ENCODE peak calls at places on chromosome 6, in six cellular contexts. Y is dorsolateral prefrontal cortex, K is kidney, C is lower lobe of right lung, R is osteoblast, A is uterus. Z is an unnamed sample.
A peak's percentile ranks its signal among the peaks of the same experiment; 100 is the strongest.

GRCh38 chr6:111871725-111872520 is 1.3 kb downstream of the FYN start:
- DNase-seq in K (peak; percentile 79), Y (peak; percentile 54), A (peak; percentile 37), R (peak; percentile 90), C (no peak), Z (no peak)

GRCh38 chr6:54353975-54354374 is 45.7 kb downstream of the TINAG start:
- DNase-seq in A (no peak), R (no peak), K (no peak), C (no peak), Y (no peak), Z (no peak)

GRCh38 chr6:116139917-116140316 is 14.0 kb upstream of the COL10A1 start:
- DNase-seq in A (no peak), Y (no peak), R (no peak), C (no peak), K (no peak), Z (no peak)

GRCh38 chr6:149974825-149975224 is 11.1 kb downstream of the ULBP1 start:
- DNase-seq in R (no peak), C (no peak), K (no peak), Y (no peak), A (no peak), Z (no peak)

GRCh38 chr6:153965996-153966395 is 73.0 kb upstream of the OPRM1 start:
- DNase-seq in A (no peak), C (no peak), Y (no peak), R (no peak), K (no peak), Z (no peak)

GRCh38 chr6:164097557-164098398 is 683.3 kb downstream of the QKI start:
- DNase-seq in A (no peak), Y (no peak), K (no peak), R (peak; percentile 62), C (no peak), Z (no peak)

GRCh38 chr6:10610289-10610688 is 84.1 kb downstream of the C6orf52 start:
- DNase-seq in Y (no peak), C (no peak), A (no peak), K (no peak), R (peak; percentile 75), Z (peak; percentile 65)

GRCh38 chr6:166430269-166430668 is 47.5 kb upstream of the MPC1 start:
- DNase-seq in Y (no peak), K (peak; percentile 41), C (no peak), R (peak; percentile 58), A (no peak), Z (no peak)

GRCh38 chr6:43436577-43437282 is 9.4 kb downstream of the ABCC10 start:
- DNase-seq in A (no peak), Y (no peak), C (no peak), R (peak; percentile 92), K (no peak), Z (peak; percentile 10)

GRCh38 chr6:111429571-111429970 is 53.4 kb downstream of the REV3L start:
- DNase-seq in Y (no peak), K (no peak), C (no peak), A (no peak), R (no peak), Z (no peak)

GRCh38 chr6:83952830-83953229 is 80.7 kb upstream of the MRAP2 start:
- DNase-seq in C (no peak), Y (no peak), K (no peak), A (no peak), R (no peak), Z (no peak)
- H3K4me3 ChIP-seq in C (no peak overlapping the region), Y (no peak overlapping the region), K (no peak overlapping the region), A (no peak overlapping the region), R (no peak overlapping the region), Z (no peak overlapping the region)

GRCh38 chr6:47230579-47230978 is 79.1 kb downstream of the TNFRSF21 start:
- DNase-seq in K (no peak), C (no peak), A (no peak), R (no peak), Y (no peak), Z (no peak)
- H3K27ac ChIP-seq in K (no peak overlapping the region), C (no peak overlapping the region), A (no peak overlapping the region), R (no peak overlapping the region), Y (no peak overlapping the region), Z (no peak overlapping the region)

DNA sequence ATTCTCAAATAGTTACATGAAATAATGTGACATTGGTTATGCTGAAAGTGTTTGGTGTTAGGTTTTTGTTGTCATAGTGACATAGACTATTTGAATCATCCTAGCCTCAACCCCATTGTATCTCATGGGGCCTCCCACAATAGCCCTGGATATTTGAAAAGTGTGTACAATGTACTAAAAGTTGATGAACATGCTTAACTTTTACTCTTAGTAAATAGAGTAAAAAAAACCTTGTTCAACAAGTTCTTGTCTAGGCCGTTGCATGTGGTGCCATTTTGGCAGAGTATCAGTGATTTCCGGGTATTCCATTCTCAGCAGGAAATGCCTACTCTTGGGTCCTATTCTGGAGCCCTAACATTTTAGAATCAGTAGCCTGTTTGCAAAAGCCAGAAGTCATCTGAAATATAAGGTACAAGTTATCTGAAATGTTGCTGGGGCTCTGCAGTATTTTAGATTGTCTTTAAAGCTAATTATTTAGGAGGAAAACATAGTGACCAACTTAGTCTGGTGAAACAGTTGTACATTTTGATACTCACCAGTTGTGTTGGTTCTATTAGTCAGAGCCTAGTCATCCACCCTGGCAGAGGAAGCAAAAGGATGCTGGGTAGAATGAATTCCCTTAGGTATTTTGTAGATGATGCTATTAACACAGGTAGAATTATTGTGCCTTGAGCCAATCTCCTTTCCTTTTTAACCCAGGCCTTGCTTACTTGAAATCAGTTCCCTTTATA is 82.8 kb downstream of the RTN4IP1 start:
- DNase-seq in R (peak; percentile 83), C (no peak), Y (no peak), A (no peak), K (no peak), Z (peak; percentile 37)
- TF ChIP-seq CTCF in R (no peak), C (no peak), Y (no peak), A (no peak), K (no peak), Z (no peak)

GRCh38 chr6:80245043-80245442 is 138.6 kb downstream of the BCKDHB start:
- DNase-seq in K (no peak), R (no peak), C (no peak), Y (no peak), A (no peak), Z (no peak)
- H3K4me3 ChIP-seq in K (no peak overlapping the region), R (no peak overlapping the region), C (no peak overlapping the region), Y (no peak overlapping the region), A (no peak overlapping the region), Z (no peak overlapping the region)

DNA sequence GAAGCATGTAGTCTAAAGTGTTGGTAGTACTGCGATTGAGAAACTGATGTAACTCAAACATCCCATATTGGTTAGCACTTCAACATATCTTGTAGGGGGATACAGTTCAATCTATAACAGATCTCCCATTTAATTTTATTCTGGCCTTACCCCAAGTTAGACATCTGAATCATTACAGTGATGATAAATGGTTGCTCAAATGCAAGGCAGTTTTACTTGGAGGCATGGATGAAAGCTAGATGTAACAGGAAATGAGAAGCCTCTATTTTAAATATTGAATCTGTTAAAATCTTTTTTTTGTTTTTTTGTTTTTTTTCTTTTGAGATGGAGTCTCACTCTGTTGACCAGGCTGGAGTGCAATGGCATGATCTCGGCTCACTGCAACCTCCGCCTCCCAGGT is 44.2 kb upstream of the FAM50B start:
- DNase-seq in A (no peak), R (peak; percentile 83), K (no peak), Y (no peak), C (no peak), Z (no peak)
- H3K27ac ChIP-seq in A (no peak overlapping the region), R (peak overlapping the region; percentile 75), K (no peak overlapping the region), Y (no peak overlapping the region), C (no peak overlapping the region), Z (no peak overlapping the region)

GRCh38 chr6:74482180-74482579 is 723.7 kb downstream of the COL12A1 start:
- DNase-seq in A (no peak), C (no peak), K (no peak), R (no peak), Y (no peak), Z (no peak)
- TF ChIP-seq CTCF in A (no peak), C (no peak), K (no peak), R (no peak), Y (no peak), Z (no peak)

GRCh38 chr6:84551797-84552196 is 212.6 kb downstream of the TBX18 start:
- DNase-seq in K (no peak), R (no peak), C (no peak), A (no peak), Y (no peak), Z (no peak)

GRCh38 chr6:84549912-84550311 is 214.5 kb downstream of the TBX18 start:
- DNase-seq in A (no peak), R (no peak), Y (no peak), K (no peak), C (no peak), Z (no peak)

GRCh38 chr6:84546427-84546914 is 217.9 kb downstream of the TBX18 start:
- DNase-seq in A (no peak), Y (no peak), K (peak; percentile 61), C (no peak), R (no peak), Z (no peak)

GRCh38 chr6:84547341-84547794 is 217.0 kb downstream of the TBX18 start:
- DNase-seq in C (no peak), R (no peak), Y (no peak), K (no peak), A (no peak), Z (no peak)
- H3K4me3 ChIP-seq in C (no peak overlapping the region), R (no peak overlapping the region), Y (no peak overlapping the region), K (no peak overlapping the region), A (no peak overlapping the region), Z (no peak overlapping the region)

DNA sequence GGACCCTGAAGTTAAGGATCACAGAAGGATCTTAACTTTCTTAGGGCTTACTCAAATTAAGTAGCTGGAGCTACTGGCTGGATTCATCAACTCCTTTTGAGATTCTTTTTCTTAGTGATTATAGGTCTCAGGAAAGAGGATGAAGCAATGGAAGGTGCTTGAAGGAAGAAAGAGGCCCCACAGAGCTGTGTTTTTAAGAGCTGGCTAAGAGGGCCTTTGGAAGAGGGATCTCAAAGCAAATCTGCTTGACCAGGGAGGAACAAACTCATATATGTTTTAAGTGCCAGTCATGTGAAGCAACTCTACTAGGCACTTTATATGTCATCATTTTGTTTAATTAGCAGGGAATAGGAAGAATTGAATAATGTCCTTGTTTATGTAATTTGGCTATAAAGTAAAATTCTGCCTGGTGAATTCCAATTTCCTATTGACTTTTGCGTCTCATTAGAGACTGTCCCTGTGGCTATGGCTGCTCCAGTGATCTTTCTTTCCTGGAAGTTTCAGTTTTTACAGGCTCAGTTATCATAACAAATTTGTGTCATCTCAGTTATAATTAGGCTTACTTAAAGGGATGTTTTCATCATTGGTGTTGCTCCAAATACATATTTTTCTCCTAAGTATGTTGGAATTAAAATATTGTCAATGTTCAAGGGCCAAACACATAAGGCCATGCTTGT is 222.8 kb upstream of the CITED2 start:
- DNase-seq in K (no peak), A (no peak), C (no peak), R (no peak), Y (no peak), Z (no peak)
- H3K27ac ChIP-seq in K (peak overlapping the region; percentile 8), A (peak overlapping the region; percentile 80), C (peak overlapping the region; percentile 44), R (peak overlapping the region; percentile 97), Y (no peak overlapping the region), Z (peak overlapping the region; percentile 95)

GRCh38 chr6:35955970-35956369 is 35.1 kb upstream of the SRPK1 start:
- DNase-seq in K (no peak), A (no peak), Y (no peak), C (no peak), R (no peak), Z (no peak)
- TF ChIP-seq CTCF in K (no peak), A (no peak), Y (peak; percentile 17), C (peak; percentile 22), R (peak; percentile 24), Z (peak; percentile 7)

Z was measured in AG04450.